ENCODE peak calls at places on chromosome 15, in five cellular contexts. R is astrocyte of the cerebellum, D is adrenal gland, N is tibial artery, T is heart left ventricle. B is an unnamed sample.

GRCh38 chr15:45307230-45307924 is 55.3 kb downstream of the SLC28A2 start:
- DNase-seq in R (peak), D (peak), N (no peak), T (no peak), B (no peak)

GRCh38 chr15:73948982-73949381 is 22.7 kb downstream of the LOXL1 start:
- DNase-seq in R (no peak), D (no peak), N (no peak), T (no peak), B (no peak)

GRCh38 chr15:55734641-55735040 is 8.3 kb downstream of the PRTG start:
- DNase-seq in R (no peak), D (no peak), N (no peak), T (no peak), B (no peak)

GRCh38 chr15:74626752-74627692 is 11.4 kb downstream of the CLK3 start:
- DNase-seq in R (no peak), D (no peak), N (no peak), T (no peak), B (no peak)

GRCh38 chr15:94282269-94283250 is 51.2 kb downstream of the MCTP2 start:
- DNase-seq in R (no peak), D (no peak), N (no peak), T (no peak), B (no peak)

GRCh38 chr15:40344217-40344616 is 3.5 kb upstream of the CCDC9B start:
- DNase-seq in R (no peak), D (no peak), N (no peak), T (no peak), B (no peak)

GRCh38 chr15:71115567-71116351 is 488 bp downstream of the THSD4 start:
- DNase-seq in R (no peak), D (peak), N (peak), T (peak), B (peak)

GRCh38 chr15:81520480-81520879 is 146.5 kb upstream of the TMC3 start:
- DNase-seq in R (no peak), D (no peak), N (no peak), T (no peak), B (no peak)

GRCh38 chr15:75836953-75837321 is 6.3 kb upstream of the UBE2Q2 start:
- DNase-seq in R (peak), D (peak), N (peak), T (no peak), B (no peak)

GRCh38 chr15:56052389-56053045 is 59.1 kb upstream of the NEDD4 start:
- DNase-seq in R (no peak), D (no peak), N (no peak), T (no peak), B (no peak)

GRCh38 chr15:47674576-47675232 is 42.6 kb upstream of the SEMA6D start:
- DNase-seq in R (no peak), D (no peak), N (no peak), T (no peak), B (no peak)

GRCh38 chr15:82536409-82537350 is 3.6 kb downstream of the RPS17 start:
- DNase-seq in R (no peak), D (no peak), N (no peak), T (no peak), B (no peak)

GRCh38 chr15:24763891-24764290 is 88.3 kb downstream of the NPAP1 start:
- DNase-seq in R (no peak), D (no peak), N (no peak), T (no peak), B (no peak)

GRCh38 chr15:87752250-87752951 is 504.1 kb downstream of the NTRK3 start:
- DNase-seq in R (peak), D (no peak), N (no peak), T (no peak), B (no peak)

GRCh38 chr15:35925634-35926380 is 379.8 kb upstream of the DPH6 start:
- DNase-seq in R (no peak), D (no peak), N (no peak), T (no peak), B (no peak)

GRCh38 chr15:77554306-77555080 is 78.2 kb downstream of the LINGO1 start:
- DNase-seq in R (no peak), D (no peak), N (no peak), T (no peak), B (no peak)

GRCh38 chr15:90520365-90520764 is 9.4 kb upstream of the CRTC3 start:
- DNase-seq in R (no peak), D (no peak), N (no peak), T (no peak), B (no peak)

GRCh38 chr15:38378162-38378560 is 75.8 kb upstream of the FAM98B start:
- DNase-seq in R (no peak), D (peak), N (peak), T (peak), B (peak)

GRCh38 chr15:73682597-73683090 is 1.5 kb upstream of the CD276 start:
- DNase-seq in R (no peak), D (no peak), N (no peak), T (no peak), B (no peak)

GRCh38 chr15:61196711-61197110 is 32.4 kb downstream of the RORA start:
- DNase-seq in R (no peak), D (no peak), N (no peak), T (no peak), B (no peak)

GRCh38 chr15:47466357-47466756 is 250.9 kb upstream of the SEMA6D start:
- DNase-seq in R (peak), D (no peak), N (no peak), T (no peak), B (no peak)

GRCh38 chr15:62124176-62124952 is 40.7 kb downstream of the C2CD4B start:
- DNase-seq in R (no peak), D (no peak), N (no peak), T (no peak), B (no peak)

GRCh38 chr15:65484876-65485275 is 32.6 kb downstream of the DPP8 start:
- DNase-seq in R (no peak), D (no peak), N (no peak), T (no peak), B (no peak)

GRCh38 chr15:68650901-68651709 is 72.3 kb downstream of the CORO2B start:
- DNase-seq in R (no peak), D (peak), N (no peak), T (peak), B (peak)

GRCh38 chr15:41971893-41972340 is 440 bp downstream of the EHD4 start:
- DNase-seq in R (no peak), D (no peak), N (no peak), T (no peak), B (peak)

GRCh38 chr15:74907277-74907870 is 723 bp upstream of the FAM219B start:
- DNase-seq in R (no peak), D (peak), N (no peak), T (no peak), B (no peak)

GRCh38 chr15:82850242-82850591 is 40.8 kb downstream of the WHAMM start:
- DNase-seq in R (no peak), D (peak), N (no peak), T (no peak), B (peak)

GRCh38 chr15:68330461-68330860 is 52.9 kb downstream of the FEM1B start:
- DNase-seq in R (peak), D (no peak), N (no peak), T (no peak), B (no peak)

GRCh38 chr15:89531796-89532537 is 35.6 kb upstream of the RHCG start:
- DNase-seq in R (no peak), D (no peak), N (no peak), T (no peak), B (no peak)

GRCh38 chr15:59941612-59942011 is 62.5 kb upstream of the FOXB1 start:
- DNase-seq in R (no peak), D (no peak), N (no peak), T (no peak), B (no peak)

GRCh38 chr15:74035121-74035829 is 40.8 kb downstream of the PML start:
- DNase-seq in R (no peak), D (no peak), N (no peak), T (no peak), B (no peak)

GRCh38 chr15:68666812-68667450 is 88.1 kb downstream of the CORO2B start:
- DNase-seq in R (no peak), D (no peak), N (no peak), T (no peak), B (no peak)

GRCh38 chr15:59532770-59533379 is 78.7 kb upstream of the GCNT3 start:
- DNase-seq in R (peak), D (peak), N (no peak), T (no peak), B (peak)

GRCh38 chr15:41554915-41555314 is 4.1 kb upstream of the TYRO3 start:
- DNase-seq in R (no peak), D (no peak), N (no peak), T (no peak), B (no peak)

GRCh38 chr15:65837301-65838283 is 31.7 kb upstream of the RAB11A start:
- DNase-seq in R (no peak), D (no peak), N (peak), T (peak), B (no peak)

GRCh38 chr15:68032672-68033071 is 21.4 kb upstream of the PIAS1 start:
- DNase-seq in R (no peak), D (no peak), N (no peak), T (no peak), B (no peak)

GRCh38 chr15:83498374-83498773 is 51.2 kb downstream of the SH3GL3 start:
- DNase-seq in R (no peak), D (no peak), N (no peak), T (no peak), B (no peak)

DNA sequence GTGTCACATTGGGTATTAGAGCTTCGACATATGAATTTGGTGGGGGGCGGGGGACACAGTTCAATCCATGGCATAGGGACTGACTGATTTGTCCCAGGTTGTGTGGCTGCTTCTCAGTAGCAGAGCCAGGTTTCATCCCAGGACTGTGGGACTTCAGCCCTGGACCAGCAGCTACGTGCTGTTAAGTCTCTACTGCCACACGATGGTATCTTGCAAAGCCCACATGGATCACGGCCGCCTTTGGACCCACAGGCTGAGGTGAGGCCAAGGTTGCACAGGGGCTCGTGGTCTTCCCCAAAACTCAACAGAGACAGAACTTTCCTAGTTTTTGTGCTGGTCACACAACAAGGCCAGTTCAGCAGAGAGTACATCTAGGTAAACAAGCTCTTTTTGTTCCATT is 97.4 kb downstream of the LRRK1 start:
- DNase-seq in R (no peak), D (no peak), N (no peak), T (no peak), B (no peak)
- H3K4me3 ChIP-seq in R (no peak), D (no peak), N (no peak), T (no peak), B (no peak)

DNA sequence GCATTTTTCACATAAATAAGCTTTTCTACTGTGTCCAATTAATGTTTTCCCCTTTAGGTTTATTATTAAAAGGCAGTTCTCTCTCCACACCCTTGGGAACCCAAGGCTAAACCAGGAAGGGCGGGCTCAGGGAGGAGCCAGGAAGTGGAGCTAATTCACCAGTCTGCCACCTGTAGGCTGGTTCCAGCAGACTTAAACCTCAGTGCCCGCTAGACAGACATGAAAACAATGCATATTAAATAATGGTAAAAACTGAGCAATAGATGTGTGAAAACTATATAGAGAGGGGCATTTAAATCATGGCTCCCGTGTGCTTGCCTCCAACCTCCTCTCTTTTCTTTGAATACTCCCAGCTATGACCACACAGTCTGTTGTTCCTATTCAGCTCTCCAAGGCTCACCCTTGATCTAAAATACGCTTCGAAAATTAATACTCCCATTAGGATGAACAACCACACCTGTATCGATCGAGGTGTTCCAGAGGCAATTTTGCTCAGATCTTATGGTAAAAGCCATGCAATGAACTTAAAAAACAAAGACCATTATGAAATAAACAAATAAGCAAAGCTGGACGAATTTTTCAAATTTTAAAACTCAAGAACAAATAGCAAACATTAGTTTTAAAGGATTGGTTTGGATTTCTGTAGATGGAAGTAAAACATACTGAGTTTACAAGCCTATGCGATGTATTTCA is 253.3 kb downstream of the TJP1 start:
- DNase-seq in R (no peak), D (no peak), N (no peak), T (no peak), B (no peak)
- TF ChIP-seq CTCF in R (peak), D (no peak), N (no peak), T (peak), B (peak)

GRCh38 chr15:49115062-49115461 is 40.3 kb downstream of the COPS2 start:
- DNase-seq in R (no peak), D (no peak), N (no peak), T (no peak), B (no peak)
- H3K4me3 ChIP-seq in R (no peak), D (no peak), N (no peak), T (no peak), B (no peak)

GRCh38 chr15:63403254-63403945 is 21.8 kb upstream of the CA12 start:
- DNase-seq in R (no peak), D (no peak), N (no peak), T (no peak), B (no peak)

GRCh38 chr15:63401078-63401477 is 19.4 kb upstream of the CA12 start:
- DNase-seq in R (no peak), D (no peak), N (no peak), T (no peak), B (no peak)

GRCh38 chr15:63405159-63405558 is 23.5 kb upstream of the CA12 start:
- DNase-seq in R (no peak), D (no peak), N (no peak), T (no peak), B (no peak)

GRCh38 chr15:63401714-63402497 is 20.3 kb upstream of the CA12 start:
- DNase-seq in R (no peak), D (no peak), N (no peak), T (no peak), B (no peak)

GRCh38 chr15:63402498-63403253 is 21.0 kb upstream of the CA12 start:
- DNase-seq in R (no peak), D (no peak), N (no peak), T (no peak), B (no peak)
- TF ChIP-seq CTCF in R (peak), D (peak), N (peak), T (peak), B (peak)

DNA sequence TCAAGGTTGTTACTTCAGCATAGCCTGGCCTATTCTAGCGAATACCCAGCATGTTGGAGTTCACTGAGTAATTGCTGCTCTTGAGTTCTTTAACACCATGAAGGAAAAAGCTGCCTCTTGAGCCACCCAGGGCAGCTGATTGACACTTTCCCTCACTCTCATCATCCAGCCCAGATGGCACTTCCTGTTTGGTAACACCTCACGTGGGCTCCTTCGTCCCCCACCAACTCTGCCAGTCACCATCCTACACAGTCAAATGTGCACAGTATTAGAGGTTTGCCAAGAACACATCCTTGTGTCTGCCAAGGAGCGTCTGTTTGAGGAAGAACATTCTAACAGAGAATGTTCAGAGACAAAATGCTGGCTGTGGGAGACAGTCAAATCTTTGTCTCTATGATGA is 266.3 kb downstream of the RPLP1 start:
- DNase-seq in R (no peak), D (peak), N (peak), T (no peak), B (no peak)
- H3K4me3 ChIP-seq in R (no peak), D (no peak), N (no peak), T (no peak), B (no peak)

GRCh38 chr15:33675246-33675645 is 293.1 kb upstream of the CHRM5 start:
- DNase-seq in R (peak), D (peak), N (no peak), T (no peak), B (no peak)
- TF ChIP-seq CTCF in R (peak), D (peak), N (peak), T (no peak), B (peak)

GRCh38 chr15:99122831-99123705 is 18.2 kb downstream of the SYNM start:
- DNase-seq in R (no peak), D (no peak), N (no peak), T (no peak), B (no peak)
- H3K4me3 ChIP-seq in R (peak), D (no peak), N (peak), T (peak), B (peak)

DNA sequence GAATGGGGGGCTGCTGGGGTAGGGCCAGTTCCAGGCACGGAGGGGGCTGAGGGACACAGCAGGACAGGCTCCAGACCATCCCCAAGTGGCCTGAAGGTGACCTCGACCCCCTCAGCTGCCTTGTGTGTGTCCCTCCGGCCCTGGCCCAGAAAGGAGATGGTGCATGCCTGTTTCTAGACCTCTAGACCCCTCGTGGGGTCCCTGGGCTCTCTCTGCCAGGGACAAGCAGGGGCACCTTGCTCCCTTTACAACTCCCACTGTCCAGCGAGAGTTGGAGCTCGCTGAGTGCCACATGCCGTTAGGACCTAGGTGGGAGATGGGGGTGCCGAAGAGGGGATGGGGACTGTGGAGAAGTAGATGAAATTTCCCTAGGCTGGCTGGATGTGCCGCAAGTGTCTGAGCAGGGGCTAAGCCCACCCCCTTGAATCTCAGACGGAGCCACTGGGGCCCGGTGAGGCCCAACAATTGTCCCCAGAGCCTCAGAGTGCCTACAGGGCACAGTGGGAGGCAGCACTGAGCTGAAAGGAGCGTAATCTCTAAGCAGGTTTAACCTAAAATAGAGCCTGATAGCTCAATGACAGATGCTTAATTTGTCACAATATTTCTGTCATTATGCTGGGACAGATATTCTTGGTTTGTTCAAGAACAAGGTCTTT is 23.7 kb upstream of the KLF13 start:
- DNase-seq in R (no peak), D (peak), N (no peak), T (no peak), B (no peak)
- TF ChIP-seq CTCF in R (no peak), D (peak), N (no peak), T (no peak), B (peak)

DNA sequence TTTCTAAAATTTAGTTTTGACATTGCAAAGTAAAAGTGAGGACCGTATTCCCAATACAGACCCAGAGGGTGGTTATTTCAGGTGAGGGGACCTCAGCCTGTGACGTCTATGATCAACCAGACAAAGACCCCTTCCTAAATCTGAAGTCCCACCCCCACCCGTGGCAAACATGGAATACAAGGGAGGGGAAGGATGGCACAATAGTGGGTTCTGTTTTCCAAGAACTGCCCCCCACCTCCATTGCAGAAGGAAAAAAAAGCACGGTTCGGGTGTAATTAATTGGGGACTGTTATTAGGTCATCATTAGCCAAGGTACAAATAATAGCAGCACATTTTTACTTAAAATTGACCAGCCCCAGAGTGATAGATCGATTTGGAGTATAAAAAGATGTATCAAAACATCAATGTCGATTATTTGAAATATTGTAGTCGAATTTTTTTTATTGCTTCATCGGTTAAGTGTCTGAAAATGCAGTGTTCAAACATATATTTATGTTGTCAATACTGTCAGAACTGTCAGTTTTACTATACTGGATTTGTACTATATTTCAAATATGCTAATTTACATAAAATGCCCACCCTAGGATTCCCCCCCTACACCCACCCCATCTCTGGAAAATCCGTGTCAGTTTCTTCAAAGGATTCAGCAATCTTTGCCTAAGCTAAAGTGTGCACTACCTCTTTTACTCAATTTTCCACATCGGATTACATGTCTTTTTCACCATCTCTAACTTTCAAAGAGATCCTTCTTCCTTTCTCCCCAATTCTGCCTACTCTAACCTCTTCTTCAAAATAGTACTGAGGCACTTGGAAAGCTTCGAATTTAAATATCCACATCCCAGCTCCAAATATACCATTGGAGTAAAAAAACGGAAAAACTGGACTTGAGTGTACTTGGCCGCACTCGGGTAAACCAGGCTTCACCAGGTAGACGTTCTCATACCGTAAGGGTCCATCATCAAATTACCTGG is 7.7 kb upstream of the MEIS2 start:
- DNase-seq in R (no peak), D (no peak), N (no peak), T (no peak), B (no peak)
- H3K4me3 ChIP-seq in R (no peak), D (no peak), N (no peak), T (no peak), B (peak)

B was measured in BE2C.